ENCODE peak calls at places on chromosomes 11 and 22, in eight cellular contexts. One of them, this sample, is unnamed.

GRCh38 chr11:86773009-86773408 is 27.3 kb upstream of the PRSS23 start:
- DNase-seq in fibroblast of pulmonary artery: no peak
- DNase-seq in epithelial cell of proximal tubule: no peak
- DNase-seq in psoas muscle: no peak
- DNase-seq in GM23338: no peak
- DNase-seq in cardiac fibroblast: no peak
- DNase-seq in OCI-LY7: no peak
- DNase-seq in AG10803: no peak
- DNase-seq in this sample: no peak

GRCh38 chr11:31050061-31050790 is 319.3 kb downstream of the DCDC1 start:
- DNase-seq in fibroblast of pulmonary artery: no peak
- DNase-seq in epithelial cell of proximal tubule: no peak
- DNase-seq in psoas muscle: no peak
- DNase-seq in GM23338: no peak
- DNase-seq in cardiac fibroblast: no peak
- DNase-seq in OCI-LY7: no peak
- DNase-seq in AG10803: no peak
- DNase-seq in this sample: no peak

GRCh38 chr11:108985611-108986279 is 320.9 kb downstream of the DDX10 start:
- DNase-seq in fibroblast of pulmonary artery: peak; percentile 74
- DNase-seq in epithelial cell of proximal tubule: no peak
- DNase-seq in psoas muscle: no peak
- DNase-seq in GM23338: no peak
- DNase-seq in cardiac fibroblast: peak; percentile 61
- DNase-seq in OCI-LY7: no peak
- DNase-seq in AG10803: peak; percentile 57
- DNase-seq in this sample: peak; percentile 85

GRCh38 chr11:86632499-86633269 is 39.7 kb downstream of the ME3 start:
- DNase-seq in fibroblast of pulmonary artery: peak; percentile 90
- DNase-seq in epithelial cell of proximal tubule: peak; percentile 80
- DNase-seq in psoas muscle: peak; percentile 55
- DNase-seq in GM23338: peak; percentile 39
- DNase-seq in cardiac fibroblast: peak; percentile 88
- DNase-seq in OCI-LY7: no peak
- DNase-seq in AG10803: peak; percentile 98
- DNase-seq in this sample: peak; percentile 94

GRCh38 chr22:39724390-39724789 is 153.8 kb downstream of the CACNA1I start:
- DNase-seq in fibroblast of pulmonary artery: no peak
- DNase-seq in epithelial cell of proximal tubule: no peak
- DNase-seq in psoas muscle: no peak
- DNase-seq in GM23338: peak; percentile 41
- DNase-seq in cardiac fibroblast: no peak
- DNase-seq in OCI-LY7: peak; percentile 22
- DNase-seq in AG10803: no peak
- DNase-seq in this sample: peak; percentile 19

GRCh38 chr11:69253028-69253427 is 40.9 kb upstream of the MYEOV start:
- DNase-seq in fibroblast of pulmonary artery: peak; percentile 39
- DNase-seq in epithelial cell of proximal tubule: no peak
- DNase-seq in psoas muscle: no peak
- DNase-seq in GM23338: no peak
- DNase-seq in cardiac fibroblast: peak; percentile 24
- DNase-seq in OCI-LY7: no peak
- DNase-seq in AG10803: peak; percentile 74
- DNase-seq in this sample: peak; percentile 48

GRCh38 chr22:46262449-46263207 is 515 bp downstream of the PKDREJ start:
- DNase-seq in fibroblast of pulmonary artery: peak; percentile 59
- DNase-seq in epithelial cell of proximal tubule: no peak
- DNase-seq in psoas muscle: peak; percentile 77
- DNase-seq in GM23338: peak; percentile 91
- DNase-seq in cardiac fibroblast: peak; percentile 54
- DNase-seq in OCI-LY7: no peak
- DNase-seq in AG10803: peak; percentile 31
- DNase-seq in this sample: peak; percentile 49

GRCh38 chr11:73230276-73230875 is 12.3 kb downstream of the P2RY2 start:
- DNase-seq in fibroblast of pulmonary artery: no peak
- DNase-seq in epithelial cell of proximal tubule: no peak
- DNase-seq in psoas muscle: no peak
- DNase-seq in GM23338: no peak
- DNase-seq in cardiac fibroblast: no peak
- DNase-seq in OCI-LY7: no peak
- DNase-seq in AG10803: no peak
- DNase-seq in this sample: no peak

GRCh38 chr11:126311464-126312291 is 7.8 kb downstream of the DCPS start:
- DNase-seq in fibroblast of pulmonary artery: no peak
- DNase-seq in epithelial cell of proximal tubule: no peak
- DNase-seq in psoas muscle: no peak
- DNase-seq in GM23338: no peak
- DNase-seq in cardiac fibroblast: no peak
- DNase-seq in OCI-LY7: no peak
- DNase-seq in AG10803: peak; percentile 47
- DNase-seq in this sample: no peak

GRCh38 chr22:37496651-37497599 is 10.7 kb upstream of the MFNG start:
- DNase-seq in fibroblast of pulmonary artery: peak; percentile 89
- DNase-seq in epithelial cell of proximal tubule: peak; percentile 94
- DNase-seq in psoas muscle: no peak
- DNase-seq in GM23338: peak; percentile 76
- DNase-seq in cardiac fibroblast: peak; percentile 88
- DNase-seq in OCI-LY7: no peak
- DNase-seq in AG10803: peak; percentile 90
- DNase-seq in this sample: peak; percentile 90

GRCh38 chr11:122170815-122171475 is 54.9 kb upstream of the BLID start:
- DNase-seq in fibroblast of pulmonary artery: peak; percentile 57
- DNase-seq in epithelial cell of proximal tubule: no peak
- DNase-seq in psoas muscle: no peak
- DNase-seq in GM23338: no peak
- DNase-seq in cardiac fibroblast: no peak
- DNase-seq in OCI-LY7: no peak
- DNase-seq in AG10803: peak; percentile 81
- DNase-seq in this sample: peak; percentile 56

GRCh38 chr22:46376908-46377565 is 41.5 kb downstream of the TRMU start:
- DNase-seq in fibroblast of pulmonary artery: no peak
- DNase-seq in epithelial cell of proximal tubule: no peak
- DNase-seq in psoas muscle: no peak
- DNase-seq in GM23338: no peak
- DNase-seq in cardiac fibroblast: no peak
- DNase-seq in OCI-LY7: no peak
- DNase-seq in AG10803: no peak
- DNase-seq in this sample: no peak

GRCh38 chr11:128725630-128726461 is 32.0 kb downstream of the FLI1 start:
- DNase-seq in fibroblast of pulmonary artery: peak; percentile 51
- DNase-seq in epithelial cell of proximal tubule: no peak
- DNase-seq in psoas muscle: no peak
- DNase-seq in GM23338: no peak
- DNase-seq in cardiac fibroblast: peak; percentile 68
- DNase-seq in OCI-LY7: peak; percentile 95
- DNase-seq in AG10803: peak; percentile 87
- DNase-seq in this sample: peak; percentile 54

GRCh38 chr11:133893381-133893780 is 48.1 kb upstream of the SPATA19 start:
- DNase-seq in fibroblast of pulmonary artery: no peak
- DNase-seq in epithelial cell of proximal tubule: no peak
- DNase-seq in psoas muscle: no peak
- DNase-seq in GM23338: no peak
- DNase-seq in cardiac fibroblast: no peak
- DNase-seq in OCI-LY7: no peak
- DNase-seq in AG10803: no peak
- DNase-seq in this sample: no peak

GRCh38 chr11:34809191-34810106 is 106.7 kb downstream of the APIP start:
- DNase-seq in fibroblast of pulmonary artery: peak; percentile 36
- DNase-seq in epithelial cell of proximal tubule: no peak
- DNase-seq in psoas muscle: no peak
- DNase-seq in GM23338: no peak
- DNase-seq in cardiac fibroblast: peak; percentile 22
- DNase-seq in OCI-LY7: no peak
- DNase-seq in AG10803: no peak
- DNase-seq in this sample: peak; percentile 11

GRCh38 chr22:41557401-41558240 is 3.2 kb upstream of the CSDC2 start:
- DNase-seq in fibroblast of pulmonary artery: peak; percentile 94
- DNase-seq in epithelial cell of proximal tubule: no peak
- DNase-seq in psoas muscle: peak; percentile 50
- DNase-seq in GM23338: peak; percentile 57
- DNase-seq in cardiac fibroblast: peak; percentile 96
- DNase-seq in OCI-LY7: no peak
- DNase-seq in AG10803: peak; percentile 80
- DNase-seq in this sample: peak; percentile 92

DNA sequence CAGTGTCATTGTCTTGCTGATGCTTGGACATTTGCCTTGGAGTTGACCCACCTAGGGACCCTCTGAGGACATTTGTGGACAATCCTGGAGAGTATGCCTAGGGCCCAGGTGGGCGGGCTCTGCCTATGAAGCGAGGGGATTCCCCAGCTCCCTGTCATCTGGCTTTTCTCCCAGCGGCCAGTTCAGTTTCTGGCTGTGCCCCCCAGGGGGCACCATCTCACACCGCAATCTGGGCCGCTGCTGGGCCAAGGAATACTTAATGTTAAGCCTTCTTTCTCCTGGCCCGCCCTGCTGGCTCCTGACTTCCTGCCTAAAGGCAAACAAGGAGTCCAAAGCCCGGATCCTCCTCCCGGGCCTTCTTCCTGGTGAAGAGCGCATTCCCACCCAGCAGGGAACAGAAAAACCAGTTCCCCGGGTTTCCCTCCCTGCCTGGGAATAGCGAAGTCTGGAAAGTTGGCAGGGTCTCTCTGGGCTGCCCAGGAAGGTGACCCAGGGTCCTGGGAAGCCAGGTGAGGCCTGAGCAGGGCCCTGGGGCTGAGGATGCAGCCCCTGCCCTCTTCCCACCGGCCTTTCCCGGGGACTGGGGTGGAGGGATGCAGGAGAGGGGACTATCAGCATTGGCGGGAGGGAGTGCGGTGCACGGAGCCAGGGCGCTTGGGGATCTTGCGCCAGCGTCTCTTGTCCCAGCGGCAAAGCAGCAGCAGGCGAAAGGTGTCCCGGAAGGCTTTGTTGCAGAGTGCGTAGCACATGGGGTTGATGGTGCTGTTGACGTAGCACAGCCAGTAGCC is 11.9 kb downstream of the CHRM1 start:
- DNase-seq in fibroblast of pulmonary artery: peak; percentile 73
- DNase-seq in epithelial cell of proximal tubule: no peak
- DNase-seq in psoas muscle: peak; percentile 53
- DNase-seq in GM23338: peak; percentile 99
- DNase-seq in cardiac fibroblast: peak; percentile 80
- DNase-seq in OCI-LY7: peak; percentile 34
- DNase-seq in AG10803: peak; percentile 54
- DNase-seq in this sample: peak; percentile 85
- H3K4me3 ChIP-seq in fibroblast of pulmonary artery: no peak overlapping the region
- H3K4me3 ChIP-seq in epithelial cell of proximal tubule: no peak overlapping the region
- H3K4me3 ChIP-seq in psoas muscle: no peak overlapping the region
- H3K4me3 ChIP-seq in GM23338: peak overlapping the region; percentile 50
- H3K4me3 ChIP-seq in cardiac fibroblast: no peak overlapping the region
- H3K4me3 ChIP-seq in OCI-LY7: no peak overlapping the region
- H3K4me3 ChIP-seq in AG10803: no peak overlapping the region
- H3K4me3 ChIP-seq in this sample: no peak overlapping the region

DNA sequence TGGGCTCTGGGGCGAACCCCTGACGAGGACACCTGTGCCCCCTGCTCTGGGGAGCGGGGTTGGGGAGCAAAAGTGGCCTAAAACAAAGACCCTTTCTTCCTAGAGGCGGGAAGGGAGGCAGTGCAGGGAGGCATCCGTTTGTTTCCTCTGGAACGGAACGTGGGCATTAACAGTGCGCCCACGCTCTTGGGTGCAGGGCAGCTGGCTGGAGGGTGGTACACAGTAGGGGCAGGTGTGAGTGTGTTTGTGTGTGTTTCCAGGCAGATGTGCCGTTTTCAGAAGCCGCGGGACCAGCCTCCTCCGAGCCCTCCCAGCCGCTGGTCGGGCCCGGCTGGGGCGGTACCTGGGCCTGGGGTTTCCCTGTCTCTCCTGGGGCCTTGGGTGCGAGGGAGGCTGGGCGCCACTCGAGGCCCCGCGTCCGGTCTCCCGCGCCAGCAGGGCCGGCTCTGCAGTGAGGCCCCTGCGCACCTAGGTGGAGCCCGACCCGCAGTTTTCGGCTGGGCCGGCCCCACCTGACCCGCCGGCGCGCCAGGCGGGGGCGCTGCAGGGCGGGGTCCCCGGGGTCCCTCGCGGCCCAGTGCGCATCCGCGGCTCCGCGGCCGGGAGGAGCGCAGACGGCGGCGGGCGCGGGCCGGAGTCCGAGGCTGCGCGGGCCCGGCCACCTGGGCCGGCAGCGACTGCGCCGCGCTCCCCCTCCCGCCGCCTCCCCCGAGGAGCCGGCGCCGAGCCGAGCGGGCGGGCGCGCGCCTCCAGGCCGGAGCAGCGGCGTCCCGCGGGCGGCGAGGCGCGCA is 1252.7 kb downstream of the BRD1 start:
- DNase-seq in fibroblast of pulmonary artery: peak; percentile 3
- DNase-seq in epithelial cell of proximal tubule: no peak
- DNase-seq in psoas muscle: peak; percentile 41
- DNase-seq in GM23338: peak; percentile 66
- DNase-seq in cardiac fibroblast: no peak
- DNase-seq in OCI-LY7: no peak
- DNase-seq in AG10803: peak; percentile 49
- DNase-seq in this sample: peak; percentile 5
- H3K4me3 ChIP-seq in fibroblast of pulmonary artery: no peak overlapping the region
- H3K4me3 ChIP-seq in epithelial cell of proximal tubule: no peak overlapping the region
- H3K4me3 ChIP-seq in psoas muscle: no peak overlapping the region
- H3K4me3 ChIP-seq in GM23338: no peak overlapping the region
- H3K4me3 ChIP-seq in cardiac fibroblast: no peak overlapping the region
- H3K4me3 ChIP-seq in OCI-LY7: no peak overlapping the region
- H3K4me3 ChIP-seq in AG10803: no peak overlapping the region
- H3K4me3 ChIP-seq in this sample: no peak overlapping the region

GRCh38 chr11:130861902-130862552 is 54.3 kb downstream of the SNX19 start:
- DNase-seq in fibroblast of pulmonary artery: peak; percentile 96
- DNase-seq in epithelial cell of proximal tubule: peak; percentile 53
- DNase-seq in psoas muscle: peak; percentile 90
- DNase-seq in GM23338: peak; percentile 97
- DNase-seq in cardiac fibroblast: peak; percentile 96
- DNase-seq in OCI-LY7: peak; percentile 93
- DNase-seq in AG10803: peak; percentile 89
- DNase-seq in this sample: peak; percentile 97
- H3K4me3 ChIP-seq in fibroblast of pulmonary artery: no peak overlapping the region
- H3K4me3 ChIP-seq in epithelial cell of proximal tubule: no peak overlapping the region
- H3K4me3 ChIP-seq in psoas muscle: no peak overlapping the region
- H3K4me3 ChIP-seq in GM23338: peak overlapping the region; percentile 30
- H3K4me3 ChIP-seq in cardiac fibroblast: no peak overlapping the region
- H3K4me3 ChIP-seq in OCI-LY7: no peak overlapping the region
- H3K4me3 ChIP-seq in AG10803: peak overlapping the region; percentile 2
- H3K4me3 ChIP-seq in this sample: peak overlapping the region; percentile 18

DNA sequence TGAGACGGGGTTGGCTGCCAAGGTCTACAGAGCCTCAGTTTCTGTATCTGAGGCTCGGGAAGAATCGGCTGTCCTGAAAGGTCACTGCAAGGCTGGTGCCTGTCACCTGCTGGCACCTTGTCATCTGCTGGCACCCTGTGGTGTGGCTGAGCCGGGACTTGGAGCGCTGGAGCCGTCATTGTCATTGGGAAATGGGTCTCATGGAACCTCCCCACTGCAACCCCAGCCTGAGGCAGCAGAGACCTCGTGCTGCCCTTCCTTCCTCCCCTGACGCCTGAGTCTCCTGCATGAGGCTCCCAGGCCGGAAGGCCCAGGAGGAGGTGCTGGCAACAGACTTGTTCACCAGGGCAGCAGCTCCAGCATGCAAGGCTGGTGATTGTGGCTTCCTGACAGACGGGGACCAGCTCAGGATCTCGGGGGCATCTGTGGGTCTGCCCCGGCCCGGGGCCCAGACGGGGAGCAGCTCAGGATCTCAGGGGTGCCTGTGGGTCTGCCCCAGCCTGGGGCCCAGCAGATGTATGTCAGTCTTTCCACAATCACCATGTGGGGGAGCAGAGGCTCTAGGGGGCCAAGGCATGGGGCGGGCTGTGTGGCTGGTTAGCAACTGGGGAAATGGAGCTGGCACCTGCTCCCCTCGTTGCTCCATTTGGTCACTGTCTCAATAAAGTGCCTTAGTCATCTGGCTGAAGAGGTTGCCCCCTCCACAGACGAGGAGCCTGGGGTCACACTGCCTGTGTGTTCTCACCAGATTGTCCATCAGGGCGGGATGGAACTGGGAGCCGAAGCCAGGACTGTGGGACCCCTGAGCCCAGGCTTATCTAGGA is 668.7 kb downstream of the BRD1 start:
- DNase-seq in fibroblast of pulmonary artery: no peak
- DNase-seq in epithelial cell of proximal tubule: no peak
- DNase-seq in psoas muscle: no peak
- DNase-seq in GM23338: no peak
- DNase-seq in cardiac fibroblast: no peak
- DNase-seq in OCI-LY7: no peak
- DNase-seq in AG10803: no peak
- DNase-seq in this sample: no peak
- H3K4me3 ChIP-seq in fibroblast of pulmonary artery: no peak overlapping the region
- H3K4me3 ChIP-seq in epithelial cell of proximal tubule: no peak overlapping the region
- H3K4me3 ChIP-seq in psoas muscle: no peak overlapping the region
- H3K4me3 ChIP-seq in GM23338: no peak overlapping the region
- H3K4me3 ChIP-seq in cardiac fibroblast: no peak overlapping the region
- H3K4me3 ChIP-seq in OCI-LY7: no peak overlapping the region
- H3K4me3 ChIP-seq in AG10803: no peak overlapping the region
- H3K4me3 ChIP-seq in this sample: no peak overlapping the region

This sample was measured in choroid plexus epithelial cell.